ENCODE peak calls at places on chromosomes 7 and 10, in seven cellular contexts. R, S, O, V, C, A and B are unnamed samples.

GRCh38 chr10:61397175-61397986 is 55.8 kb downstream of the TMEM26 start:
- DNase-seq in O (peak; percentile 69), R (no peak), S (no peak), C (peak; percentile 13), A (peak; percentile 21), V (no peak), B (no peak)

GRCh38 chr7:33733865-33734650 is 171.3 kb upstream of the BMPER start:
- DNase-seq in O (no peak), R (no peak), C (no peak), A (no peak), S (no peak), V (no peak), B (no peak)

GRCh38 chr10:60394444-60394843 is 4.8 kb upstream of the ANK3 start:
- DNase-seq in V (no peak), C (no peak), A (no peak), S (no peak), O (no peak), R (no peak), B (no peak)

GRCh38 chr10:33661580-33662269 is 327.3 kb upstream of the NRP1 start:
- DNase-seq in V (no peak), C (no peak), R (peak; percentile 86), S (peak; percentile 42), A (peak; percentile 96), O (no peak), B (peak; percentile 16)

GRCh38 chr7:112484671-112485097 is 3.9 kb downstream of the LSMEM1 start:
- DNase-seq in R (peak; percentile 85), C (peak; percentile 62), A (peak; percentile 95), V (no peak), O (peak; percentile 90), S (peak; percentile 37), B (peak; percentile 88)

GRCh38 chr10:121088524-121088923 is 237.4 kb downstream of the WDR11 start:
- DNase-seq in V (no peak), C (no peak), A (peak; percentile 7), R (peak; percentile 12), O (no peak), S (no peak), B (no peak)

GRCh38 chr7:66105263-66105748 is 9.3 kb upstream of the CRCP start:
- DNase-seq in S (no peak), A (no peak), C (no peak), O (no peak), R (no peak), V (no peak), B (no peak)

GRCh38 chr7:119996634-119997033 is 276.3 kb upstream of the KCND2 start:
- DNase-seq in O (peak; percentile 85), V (no peak), C (no peak), S (no peak), A (peak; percentile 1), R (no peak), B (no peak)

GRCh38 chr10:88113232-88113631 is 249.8 kb downstream of the PTEN start:
- DNase-seq in O (no peak), A (no peak), C (no peak), S (no peak), V (no peak), R (no peak), B (no peak)

GRCh38 chr7:141074162-141074989 is 512 bp downstream of the TMEM178B start:
- DNase-seq in V (no peak), C (no peak), S (no peak), A (peak; percentile 45), R (peak; percentile 10), O (peak; percentile 9), B (no peak)

GRCh38 chr7:6323936-6324701 is 51.7 kb upstream of the CYTH3 start:
- DNase-seq in C (no peak), S (no peak), V (no peak), A (no peak), O (no peak), R (no peak), B (no peak)

GRCh38 chr10:124640056-124640455 is 104.1 kb downstream of the FAM53B start:
- DNase-seq in V (no peak), C (no peak), R (no peak), A (no peak), O (no peak), S (no peak), B (no peak)

GRCh38 chr7:101950450-101951119 is 133.2 kb downstream of the CUX1 start:
- DNase-seq in O (peak; percentile 90), A (peak; percentile 62), R (peak; percentile 40), V (no peak), C (peak; percentile 56), S (peak; percentile 54), B (peak; percentile 49)

GRCh38 chr7:25849361-25850184 is 302.4 kb upstream of the NFE2L3 start:
- DNase-seq in C (peak; percentile 88), V (no peak), A (peak; percentile 90), O (peak; percentile 97), R (peak; percentile 38), S (peak; percentile 26), B (peak; percentile 98)

GRCh38 chr10:78454123-78454645 is 420.5 kb downstream of the RPS24 start:
- DNase-seq in C (no peak), R (peak; percentile 51), V (no peak), A (no peak), S (no peak), O (no peak), B (no peak)

GRCh38 chr7:101094791-101095375 is 9.6 kb downstream of the TRIM56 start:
- DNase-seq in C (no peak), S (peak; percentile 60), R (peak; percentile 72), V (no peak), O (peak; percentile 69), A (peak; percentile 83), B (peak; percentile 68)

GRCh38 chr7:94449151-94449725 is 54.5 kb downstream of the COL1A2 start:
- DNase-seq in C (peak; percentile 9), O (peak; percentile 71), A (peak; percentile 57), S (peak; percentile 28), R (peak; percentile 58), V (no peak), B (no peak)

GRCh38 chr7:43394441-43395130 is 188.3 kb upstream of the STK17A start:
- DNase-seq in V (no peak), R (peak; percentile 37), S (no peak), O (peak; percentile 16), C (no peak), A (peak; percentile 20), B (peak; percentile 2)

GRCh38 chr7:8259586-8260222 is 2.3 kb downstream of the ICA1 start:
- DNase-seq in S (no peak), O (no peak), V (no peak), R (no peak), C (no peak), A (no peak), B (no peak)
- TF ChIP-seq CTCF in S (no peak), O (no peak), V (no peak), R (no peak), C (no peak), A (no peak), B (no peak)

GRCh38 chr7:27107391-27107900 is 5.0 kb upstream of the HOXA2 start:
- DNase-seq in S (no peak), R (no peak), V (no peak), C (no peak), A (no peak), O (peak; percentile 80), B (no peak)

GRCh38 chr7:27106906-27107250 is 4.4 kb upstream of the HOXA2 start:
- DNase-seq in C (no peak), R (no peak), O (no peak), S (no peak), A (no peak), V (no peak), B (no peak)

GRCh38 chr7:27107901-27108381 is 5.5 kb upstream of the HOXA2 start:
- DNase-seq in C (no peak), R (no peak), S (no peak), A (no peak), V (no peak), O (no peak), B (no peak)

GRCh38 chr7:27109533-27110162 is 7.2 kb upstream of the HOXA2 start:
- DNase-seq in S (no peak), V (no peak), O (no peak), A (no peak), C (no peak), R (no peak), B (no peak)

DNA sequence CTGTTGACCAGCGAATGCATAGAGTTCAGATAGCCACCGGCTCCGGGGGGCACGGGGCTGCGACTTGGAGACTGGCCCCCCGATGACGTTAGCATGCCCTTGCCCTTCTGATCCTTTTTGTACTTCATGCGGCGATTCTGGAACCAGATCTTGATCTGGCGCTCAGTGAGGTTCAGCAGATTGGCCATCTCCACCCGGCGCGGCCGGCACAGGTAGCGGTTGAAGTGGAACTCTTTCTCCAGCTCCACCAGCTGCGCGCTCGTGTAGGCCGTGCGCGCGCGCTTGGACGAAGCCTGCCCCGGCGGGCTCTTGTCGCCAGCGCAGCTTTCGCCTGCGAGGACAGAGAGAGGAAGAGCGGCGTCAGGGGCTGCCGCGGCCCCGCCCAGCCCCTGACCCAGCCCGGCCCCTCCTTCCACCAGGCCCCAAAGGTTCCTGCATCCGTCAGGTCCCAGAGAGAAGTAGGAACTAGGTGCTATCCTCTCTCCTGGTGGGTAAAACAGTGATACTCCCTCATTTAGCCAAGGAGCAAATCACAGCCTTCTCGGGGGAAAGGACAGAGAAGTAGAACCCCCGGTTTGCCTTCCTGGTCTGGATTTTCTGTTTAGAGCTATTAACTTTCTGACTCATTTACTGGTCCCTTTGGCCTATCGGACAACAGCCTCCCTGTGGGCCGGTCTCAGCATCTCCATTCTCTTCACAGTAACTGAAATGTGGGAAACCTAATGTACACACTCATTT is 6.1 kb upstream of the HOXA2 start:
- DNase-seq in V (no peak), O (peak; percentile 82), R (peak; percentile 22), S (no peak), C (no peak), A (no peak), B (no peak)
- H3K4me3 ChIP-seq in V (no peak overlapping the region), O (peak overlapping the region; percentile 92), R (no peak overlapping the region), S (no peak overlapping the region), C (peak overlapping the region; percentile 35), A (no peak overlapping the region), B (peak overlapping the region; percentile 15)

DNA sequence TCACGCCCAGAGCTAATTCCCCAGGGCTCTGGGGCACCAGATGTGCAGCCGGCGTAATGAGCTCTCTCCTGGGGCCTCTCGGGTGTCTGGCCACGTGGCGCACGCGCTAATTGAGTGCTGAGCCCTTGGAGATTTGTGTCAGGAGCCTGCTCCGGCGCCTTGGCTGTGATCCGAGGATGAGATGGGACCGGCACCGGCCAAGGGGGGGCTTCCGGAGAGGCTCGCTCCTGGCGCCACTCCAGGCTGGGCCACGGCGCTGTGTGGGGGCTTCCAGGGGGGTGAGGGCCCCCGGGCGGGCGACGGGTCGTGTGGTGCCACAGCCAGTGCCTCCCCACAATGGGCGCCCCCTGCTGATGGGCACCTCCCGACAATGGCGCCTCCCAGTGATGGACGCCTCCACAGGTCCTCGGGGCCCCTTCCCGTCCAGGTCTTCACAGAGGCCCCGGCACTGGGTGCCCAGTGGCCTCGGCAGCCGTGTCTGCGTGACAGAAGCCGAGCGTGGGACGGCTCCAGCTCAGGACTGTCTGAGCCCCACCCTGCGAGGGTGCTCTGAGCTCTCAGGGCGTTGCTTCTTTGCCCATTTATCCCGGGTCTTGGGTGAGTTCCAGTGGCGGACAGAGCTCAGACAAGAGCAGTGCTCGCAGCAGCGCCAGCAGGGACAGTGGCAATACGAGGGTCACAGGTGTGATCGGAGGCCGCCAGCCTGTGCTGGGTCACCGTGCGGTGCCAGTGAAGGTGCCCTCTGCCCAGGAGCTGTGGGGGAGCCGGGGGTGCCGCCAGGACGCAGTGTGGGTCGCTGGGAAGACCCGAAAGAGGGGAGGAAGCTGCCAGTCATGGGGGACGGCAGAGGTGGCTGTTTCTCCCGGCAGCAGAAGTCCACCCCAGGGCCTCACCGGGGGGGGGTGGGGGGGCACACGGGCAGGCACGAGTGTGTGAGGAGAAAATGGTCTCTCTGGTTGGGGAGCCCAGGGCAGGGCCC is 8.2 kb upstream of the NKX6-2 start:
- DNase-seq in S (no peak), V (no peak), O (no peak), R (no peak), C (no peak), A (peak; percentile 31), B (no peak)
- TF ChIP-seq CTCF in S (peak; percentile 35), V (no peak), O (no peak), R (peak; percentile 39), C (peak; percentile 25), A (no peak), B (no peak)

GRCh38 chr7:157279973-157280841 is 56.6 kb upstream of the DNAJB6 start:
- DNase-seq in R (no peak), S (no peak), V (no peak), A (no peak), O (no peak), C (no peak), B (no peak)
- H3K4me3 ChIP-seq in R (peak overlapping the region; percentile 55), S (no peak overlapping the region), V (no peak overlapping the region), A (no peak overlapping the region), O (no peak overlapping the region), C (peak overlapping the region; percentile 55), B (peak overlapping the region; percentile 43)